ENCODE peak calls at places on chromosomes 11 and 22, in five cellular contexts. W is stomach, H is D341Med, C is H4, Y is bronchial epithelial cell. M is an unnamed sample.

GRCh38 chr11:21174781-21175180 is 505.4 kb downstream of the NELL1 start:
- DNase-seq in W (no peak), H (no peak), C (no peak), Y (peak), M (no peak)

GRCh38 chr11:720642-721346 is 14.8 kb downstream of the EPS8L2 start:
- DNase-seq in W (peak), H (peak), C (peak), Y (no peak), M (no peak)

GRCh38 chr11:131923309-131923708 is 552.9 kb downstream of the NTM start:
- DNase-seq in W (no peak), H (no peak), C (no peak), Y (no peak), M (no peak)

GRCh38 chr11:64233913-64234839 is at the start of gene VEGFB:
- DNase-seq in W (peak), H (peak), C (peak), Y (no peak), M (peak)

GRCh38 chr11:13000721-13001120 is 8.4 kb upstream of the RASSF10 start:
- DNase-seq in W (no peak), H (no peak), C (no peak), Y (no peak), M (no peak)

GRCh38 chr11:109772846-109773400 is 320.3 kb upstream of the ZC3H12C start:
- DNase-seq in W (no peak), H (no peak), C (no peak), Y (no peak), M (no peak)

GRCh38 chr11:6474806-6475500 is 1.2 kb upstream of the TRIM3 start:
- DNase-seq in W (no peak), H (no peak), C (no peak), Y (no peak), M (peak)

GRCh38 chr11:99020324-99021225 is at the start of gene CNTN5:
- DNase-seq in W (no peak), H (peak), C (peak), Y (peak), M (no peak)

GRCh38 chr11:68806931-68807844 is 34.5 kb downstream of the CPT1A start:
- DNase-seq in W (no peak), H (no peak), C (no peak), Y (peak), M (no peak)

GRCh38 chr22:17566776-17567175 is 3.5 kb downstream of the SLC25A18 start:
- DNase-seq in W (no peak), H (no peak), C (no peak), Y (no peak), M (no peak)

GRCh38 chr22:23501708-23502107 is 78.4 kb downstream of the IGLL1 start:
- DNase-seq in W (no peak), H (no peak), C (no peak), Y (no peak), M (no peak)

GRCh38 chr11:30546334-30546733 is 39.8 kb downstream of the MPPED2 start:
- DNase-seq in W (no peak), H (no peak), C (no peak), Y (no peak), M (no peak)

GRCh38 chr11:10722307-10722706 is 28.7 kb upstream of the CTR9 start:
- DNase-seq in W (no peak), H (no peak), C (no peak), Y (no peak), M (no peak)

GRCh38 chr11:8603696-8604077 is 9.7 kb upstream of the STK33 start:
- DNase-seq in W (no peak), H (no peak), C (no peak), Y (no peak), M (no peak)

GRCh38 chr11:44904261-44905080 is 46.2 kb downstream of the TP53I11 start:
- DNase-seq in W (no peak), H (no peak), C (no peak), Y (no peak), M (no peak)

GRCh38 chr22:29330753-29331152 is 15.3 kb upstream of the RASL10A start:
- DNase-seq in W (no peak), H (no peak), C (no peak), Y (no peak), M (no peak)

GRCh38 chr11:135023499-135023898 is 611.5 kb upstream of the B3GAT1 start:
- DNase-seq in W (no peak), H (no peak), C (no peak), Y (no peak), M (no peak)

GRCh38 chr22:42630901-42631602 is 9.3 kb downstream of the ATP5MGL start:
- DNase-seq in W (no peak), H (no peak), C (no peak), Y (no peak), M (no peak)

GRCh38 chr22:17562906-17563870 is at the start of gene SLC25A18:
- DNase-seq in W (no peak), H (no peak), C (no peak), Y (no peak), M (no peak)

GRCh38 chr11:93267383-93267782 is 63.2 kb upstream of the DEUP1 start:
- DNase-seq in W (no peak), H (no peak), C (no peak), Y (no peak), M (no peak)

GRCh38 chr11:13857828-13858227 is 104.7 kb upstream of the SPON1 start:
- DNase-seq in W (no peak), H (no peak), C (no peak), Y (no peak), M (no peak)

GRCh38 chr11:71200172-71200716 is 52.1 kb downstream of the SHANK2 start:
- DNase-seq in W (no peak), H (no peak), C (no peak), Y (peak), M (no peak)

GRCh38 chr11:44445500-44446340 is 119.7 kb upstream of the CD82 start:
- DNase-seq in W (peak), H (no peak), C (no peak), Y (peak), M (no peak)